ENCODE peak calls at places on chromosomes 11 and 22, in five cellular contexts. N is HEK293T, S is HepG2, F is GM12878, D is H1. E is an unnamed sample.

GRCh38 chr11:121367434-121367833 is 74.9 kb downstream of the SC5D start:
- DNase-seq in F (peak; percentile 99), D (no peak), S (no peak), N (no peak), E (no peak)

GRCh38 chr11:67076202-67076601 is 19.6 kb downstream of the RHOD start:
- DNase-seq in S (peak; percentile 50), F (no peak), D (no peak), N (no peak), E (no peak)

GRCh38 chr11:128603752-128604472 is 16.6 kb upstream of the ETS1 start:
- DNase-seq in S (no peak), D (no peak), F (peak; percentile 44), N (no peak), E (no peak)

GRCh38 chr22:44689915-44690524 is 12.0 kb upstream of the PRR5 start:
- DNase-seq in N (no peak), S (no peak), F (no peak), D (no peak), E (no peak)

GRCh38 chr11:65102142-65103095 is 6.4 kb downstream of the VPS51 start:
- DNase-seq in S (no peak), N (no peak), D (no peak), F (no peak), E (no peak)

GRCh38 chr11:110196241-110196754 is 100.1 kb downstream of the RDX start:
- DNase-seq in D (no peak), S (peak; percentile 25), F (no peak), N (no peak), E (no peak)

GRCh38 chr22:49327411-49327810 is 500.3 kb downstream of the BRD1 start:
- DNase-seq in N (no peak), D (no peak), F (no peak), S (no peak), E (no peak)

GRCh38 chr11:11985016-11985715 is 23.3 kb downstream of the DKK3 start:
- DNase-seq in D (no peak), F (no peak), S (no peak), N (no peak), E (no peak)

GRCh38 chr11:97683733-97684132 is 1293.9 kb downstream of the JRKL start:
- DNase-seq in F (no peak), S (peak; percentile 10), D (peak; percentile 34), N (peak; percentile 10), E (peak; percentile 27)

GRCh38 chr11:108571001-108571400 is 22.6 kb downstream of the EXPH5 start:
- DNase-seq in F (no peak), D (no peak), N (peak; percentile 32), S (no peak), E (no peak)

GRCh38 chr11:117985953-117986887 is at the start of gene IL10RA:
- DNase-seq in S (peak; percentile 8), D (peak; percentile 64), F (no peak), N (peak; percentile 93), E (peak; percentile 64)

GRCh38 chr11:13720940-13721339 is 52.5 kb downstream of the FAR1 start:
- DNase-seq in S (no peak), F (no peak), D (no peak), N (no peak), E (no peak)

GRCh38 chr11:70063555-70063954 is 14.6 kb upstream of the ANO1 start:
- DNase-seq in N (no peak), S (no peak), F (no peak), D (no peak), E (no peak)

GRCh38 chr11:15307600-15307999 is 192.9 kb downstream of the INSC start:
- DNase-seq in D (peak; percentile 39), F (no peak), S (no peak), N (no peak), E (peak; percentile 57)
- TF ChIP-seq SUZ12 in D (no peak), F (no peak), S (no peak), N (no peak), E (no peak)

GRCh38 chr11:62680825-62681240 is 2.0 kb upstream of the UBXN1 start:
- DNase-seq in S (peak; percentile 80), N (peak; percentile 72), D (no peak), F (no peak), E (no peak)

GRCh38 chr11:62677709-62678108 is 1.2 kb downstream of the UBXN1 start:
- DNase-seq in S (no peak), F (no peak), N (no peak), D (no peak), E (no peak)

GRCh38 chr11:62678433-62678769 is 472 bp downstream of the UBXN1 start:
- DNase-seq in N (no peak), F (no peak), S (no peak), D (no peak), E (no peak)

GRCh38 chr11:62678770-62679696 is at the start of gene UBXN1:
- DNase-seq in D (no peak), N (peak; percentile 84), F (no peak), S (peak; percentile 79), E (no peak)

GRCh38 chr11:62682518-62682917 is 3.6 kb upstream of the UBXN1 start:
- DNase-seq in D (no peak), S (no peak), N (no peak), F (no peak), E (no peak)
- TF ChIP-seq SUZ12 in D (no peak), S (no peak), N (no peak), F (no peak), E (no peak)

GRCh38 chr22:39932918-39933649 is 27.1 kb upstream of the TMA7B start:
- DNase-seq in N (peak; percentile 79), D (peak; percentile 78), S (peak; percentile 29), F (no peak), E (peak; percentile 81)
- TF ChIP-seq SUZ12 in N (no peak), D (no peak), S (no peak), F (no peak), E (no peak)

GRCh38 chr22:30325724-30326703 is 727 bp downstream of the TBC1D10A start:
- DNase-seq in N (peak; percentile 66), S (no peak), F (no peak), D (no peak), E (no peak)
- TF ChIP-seq SUZ12 in N (no peak), S (no peak), F (no peak), D (no peak), E (no peak)

GRCh38 chr11:119337581-119338317 is 2.9 kb downstream of the C1QTNF5 start:
- DNase-seq in D (no peak), F (no peak), N (no peak), S (no peak), E (no peak)

GRCh38 chr11:119336744-119337469 is 2.6 kb downstream of the RNF26 start:
- DNase-seq in N (no peak), F (no peak), D (no peak), S (no peak), E (no peak)

GRCh38 chr11:119339581-119340334 is 925 bp downstream of the C1QTNF5 start:
- DNase-seq in D (no peak), N (peak; percentile 54), F (no peak), S (peak; percentile 28), E (no peak)

GRCh38 chr11:119338946-119339580 is 1.6 kb downstream of the C1QTNF5 start:
- DNase-seq in N (no peak), F (no peak), S (no peak), D (no peak), E (no peak)

GRCh38 chr11:119338318-119338890 is 2.3 kb downstream of the C1QTNF5 start:
- DNase-seq in D (no peak), N (peak; percentile 85), S (peak; percentile 57), F (no peak), E (no peak)
- TF ChIP-seq SUZ12 in D (no peak), N (no peak), S (no peak), F (no peak), E (no peak)

GRCh38 chr22:17172172-17172833 is 13.2 kb upstream of the HDHD5 start:
- DNase-seq in F (no peak), S (no peak), N (no peak), D (no peak), E (no peak)
- TF ChIP-seq SUZ12 in F (no peak), S (no peak), N (no peak), D (no peak), E (no peak)

GRCh38 chr11:46697303-46697702 is 3.1 kb downstream of the ARHGAP1 start:
- DNase-seq in D (no peak), F (no peak), N (no peak), S (no peak), E (no peak)
- TF ChIP-seq SUZ12 in D (no peak), F (no peak), N (no peak), S (no peak), E (no peak)

GRCh38 chr22:32841175-32841574 is 39.7 kb downstream of the TIMP3 start:
- DNase-seq in N (no peak), S (no peak), D (no peak), F (no peak), E (no peak)

GRCh38 chr22:32837803-32838202 is 36.3 kb downstream of the TIMP3 start:
- DNase-seq in N (no peak), D (no peak), S (no peak), F (no peak), E (no peak)

GRCh38 chr22:32842486-32842885 is 41.0 kb downstream of the TIMP3 start:
- DNase-seq in N (no peak), F (no peak), D (no peak), S (no peak), E (no peak)

GRCh38 chr22:32837142-32837541 is 35.6 kb downstream of the TIMP3 start:
- DNase-seq in D (no peak), N (no peak), S (no peak), F (no peak), E (no peak)

DNA sequence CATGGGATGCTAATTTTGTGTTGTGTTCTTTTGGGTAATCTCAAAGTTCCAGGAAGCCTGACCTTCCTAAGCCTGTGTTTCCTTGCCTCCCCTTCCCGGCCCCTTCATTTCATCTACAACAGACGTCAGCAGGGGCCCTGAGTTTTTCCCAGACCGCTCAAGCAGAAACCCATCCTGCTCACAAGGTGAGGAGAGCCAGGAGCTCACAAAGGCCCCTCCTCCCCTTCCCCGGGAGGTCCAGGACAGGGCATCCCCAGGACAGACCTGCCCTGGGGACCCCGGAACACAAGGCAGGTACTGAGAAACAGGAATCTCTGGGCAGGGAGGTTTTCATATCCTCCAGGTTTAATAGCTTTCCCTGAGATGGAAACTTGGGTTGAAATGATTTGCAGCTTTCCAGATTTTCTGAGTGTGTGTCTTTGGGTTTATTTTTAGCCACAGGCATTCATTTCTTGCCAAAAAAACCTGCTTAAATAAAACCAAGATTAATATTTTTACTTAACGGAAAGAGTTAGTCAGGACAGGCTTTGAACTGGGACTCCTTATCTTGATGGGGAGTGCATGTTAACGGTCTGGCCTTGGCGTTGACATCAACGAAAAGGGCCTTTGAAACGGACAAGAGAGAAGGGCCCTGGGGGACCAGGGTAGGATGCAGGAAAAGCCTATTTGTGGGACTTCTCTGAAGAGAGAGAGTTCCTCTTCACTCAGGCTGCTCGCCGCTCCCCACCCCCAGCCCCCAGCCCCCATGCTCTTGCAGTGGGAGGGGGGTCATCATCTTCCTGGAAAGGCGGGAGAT is 38.5 kb downstream of the TIMP3 start:
- DNase-seq in S (no peak), N (no peak), F (no peak), D (no peak), E (no peak)
- TF ChIP-seq SUZ12 in S (no peak), N (no peak), F (no peak), D (no peak), E (no peak)

E was measured in NT2/D1.